ENCODE peak calls at places on chromosomes 4 and X, in seven cellular contexts. Z is colonic mucosa, S is dorsolateral prefrontal cortex, H is astrocyte, V is lower lobe of right lung, Q is GM23338, R is tibial artery. Y is an unnamed sample. For H3K27me3, the result is how much of the 10 kb centered on the place peaks cover.

GRCh38 chr4:177761692-177762091 is 319.5 kb upstream of the AGA start:
- DNase-seq in Z (no peak), S (no peak), H (no peak), V (no peak), Q (no peak), R (no peak), Y (no peak)

GRCh38 chrX:46433892-46434291 is 111.3 kb downstream of the ZNF674 start:
- DNase-seq in Z (no peak), S (no peak), H (peak), V (no peak), Q (no peak), R (no peak), Y (peak)

GRCh38 chr4:188941524-188942109 is 802.4 kb downstream of the TRIML1 start:
- DNase-seq in Z (no peak), S (no peak), H (peak), V (no peak), Q (no peak), R (no peak), Y (peak)

GRCh38 chr4:113781439-113782040 is 20.0 kb upstream of the CAMK2D start:
- DNase-seq in Z (no peak), S (no peak), H (no peak), V (no peak), Q (peak), R (no peak), Y (no peak)

GRCh38 chr4:120844528-120844921 is 78.0 kb downstream of the PRDM5 start:
- DNase-seq in Z (no peak), S (no peak), H (peak), V (no peak), Q (no peak), R (no peak), Y (no peak)

GRCh38 chr4:143196323-143196722 is 11.6 kb downstream of the USP38 start:
- DNase-seq in Z (no peak), S (no peak), H (no peak), V (no peak), Q (no peak), R (no peak), Y (no peak)

GRCh38 chr4:161577604-161578301 is 586.0 kb downstream of the FSTL5 start:
- DNase-seq in Z (no peak), S (no peak), H (peak), V (no peak), Q (no peak), R (no peak), Y (no peak)

GRCh38 chr4:8029689-8030088 is 90.0 kb upstream of the AFAP1 start:
- DNase-seq in Z (no peak), S (no peak), H (no peak), V (no peak), Q (no peak), R (no peak), Y (no peak)

GRCh38 chrX:102155806-102156179 is at the start of gene BEX5:
- DNase-seq in Z (peak), S (peak), H (no peak), V (peak), Q (peak), R (peak), Y (no peak)

GRCh38 chr4:122909683-122910082 is 12.7 kb downstream of the NUDT6 start:
- DNase-seq in Z (no peak), S (no peak), H (no peak), V (no peak), Q (no peak), R (no peak), Y (no peak)

GRCh38 chr4:187618701-187619278 is 376.8 kb upstream of the ZFP42 start:
- DNase-seq in Z (no peak), S (no peak), H (peak), V (no peak), Q (no peak), R (no peak), Y (peak)

GRCh38 chr4:156673483-156673882 is 298.1 kb downstream of the PDGFC start:
- DNase-seq in Z (no peak), S (no peak), H (peak), V (no peak), Q (no peak), R (no peak), Y (peak)

GRCh38 chr4:156677136-156677535 is 294.5 kb downstream of the PDGFC start:
- DNase-seq in Z (peak), S (no peak), H (peak), V (no peak), Q (peak), R (no peak), Y (peak)

GRCh38 chr4:156672924-156673323 is 298.7 kb downstream of the PDGFC start:
- DNase-seq in Z (no peak), S (no peak), H (peak), V (no peak), Q (no peak), R (no peak), Y (no peak)

GRCh38 chr4:156676116-156676851 is 295.3 kb downstream of the PDGFC start:
- DNase-seq in Z (no peak), S (no peak), H (peak), V (no peak), Q (no peak), R (no peak), Y (no peak)

DNA sequence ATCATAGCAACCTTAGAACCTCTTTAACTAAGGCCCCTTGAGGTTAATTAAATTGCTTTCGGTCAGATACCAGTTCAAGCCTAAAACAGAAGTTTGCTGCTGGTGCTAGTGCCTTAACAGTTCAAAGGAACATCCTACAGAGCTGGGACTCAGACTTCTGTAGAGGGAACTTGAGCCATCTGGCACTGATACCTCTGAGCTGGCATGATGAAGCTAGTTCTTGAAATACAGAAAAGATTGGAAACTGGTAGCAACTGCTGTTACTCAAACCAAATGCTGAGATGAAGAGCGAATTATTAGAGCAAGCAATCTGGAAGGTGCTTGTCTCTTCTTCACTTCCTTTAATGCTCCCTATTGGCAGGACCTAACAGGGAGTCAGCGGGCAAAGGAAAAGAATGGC is 299.1 kb downstream of the PDGFC start:
- DNase-seq in Z (no peak), S (peak), H (peak), V (no peak), Q (no peak), R (no peak), Y (no peak)
- H3K27ac ChIP-seq in Z (no peak), S (no peak), H (peak), V (no peak), Q (no peak), R (no peak), Y (no peak)

GRCh38 chr4:54093609-54094240 is 6.2 kb upstream of the GSX2 start:
- DNase-seq in Z (no peak), S (no peak), H (no peak), V (no peak), Q (peak), R (no peak), Y (no peak)
- H3K27me3 ChIP-seq in Z (half or more), S (half or more), H (half or more), V (half or more), Q (half or more), R (under half), Y (under half)

DNA sequence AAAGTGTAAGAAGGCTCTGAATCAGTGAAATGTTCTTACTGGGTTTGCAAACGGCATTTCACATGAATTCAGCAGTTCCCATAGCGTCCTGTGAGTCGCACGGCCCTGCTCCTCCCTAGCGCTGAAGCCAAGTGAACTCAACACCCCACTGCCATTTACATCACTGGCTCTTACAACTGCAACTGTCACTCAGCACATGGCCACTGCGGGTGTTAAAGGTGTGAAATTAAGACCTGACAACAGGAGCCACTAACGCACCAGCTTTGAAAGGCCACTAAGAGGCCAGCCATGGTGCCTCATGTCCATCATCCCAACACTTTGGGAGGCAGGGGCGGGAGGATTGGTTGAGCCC is 31.7 kb downstream of the RNF212 start:
- DNase-seq in Z (no peak), S (no peak), H (no peak), V (no peak), Q (no peak), R (no peak), Y (no peak)
- H3K27ac ChIP-seq in Z (no peak), S (no peak), H (no peak), V (no peak), Q (no peak), R (no peak), Y (no peak)

DNA sequence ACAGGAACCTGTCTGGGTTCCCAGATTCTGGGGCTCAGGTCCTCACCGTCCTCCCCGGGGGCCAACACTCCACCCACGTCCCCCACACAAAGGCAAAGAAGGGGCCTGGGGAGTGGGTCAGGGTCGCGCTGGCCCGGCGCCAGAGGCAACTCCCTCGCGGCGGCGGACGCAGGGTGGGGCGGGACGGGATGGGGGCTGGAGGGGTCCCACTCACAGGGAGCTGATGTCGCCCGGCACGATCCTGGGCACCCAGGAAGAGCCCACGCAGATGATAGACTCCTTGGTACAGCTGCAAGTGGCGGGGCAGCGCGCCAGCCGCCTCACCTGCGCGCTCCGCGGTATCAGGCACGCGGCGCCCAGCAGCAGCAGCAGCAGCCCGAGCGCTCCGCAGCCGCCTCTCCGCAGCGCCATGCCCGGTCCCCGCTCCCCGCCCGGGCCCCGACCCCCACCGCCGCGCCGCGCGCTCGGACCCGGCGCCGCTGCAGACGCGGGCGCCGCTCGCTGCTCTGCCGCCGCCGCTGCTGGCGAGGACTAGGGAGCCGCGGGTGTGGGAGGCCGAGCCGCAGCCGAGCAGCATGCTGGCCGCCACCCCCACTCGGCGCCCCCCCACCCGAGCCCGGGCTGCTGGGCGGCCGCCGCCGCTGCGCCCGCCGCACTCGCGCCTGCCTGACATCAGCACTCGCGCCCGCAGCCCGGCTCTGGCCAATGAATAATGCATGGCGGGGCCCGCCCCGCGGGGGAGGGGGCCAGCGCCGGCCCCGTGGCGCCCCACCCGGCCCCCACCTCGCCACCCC is at the start of gene LGI2:
- DNase-seq in Z (peak), S (peak), H (peak), V (peak), Q (peak), R (peak), Y (no peak)
- H3K27me3 ChIP-seq in Z (under half), S (under half), H (half or more), V (under half), Q (under half), R (under half), Y (half or more)

GRCh38 chr4:80990851-80991250 is 39.7 kb upstream of the BMP3 start:
- DNase-seq in Z (no peak), S (no peak), H (no peak), V (no peak), Q (peak), R (no peak), Y (no peak)
- H3K27ac ChIP-seq in Z (no peak), S (no peak), H (no peak), V (no peak), Q (no peak), R (no peak), Y (no peak)

GRCh38 chr4:139622856-139623255 is 42.8 kb upstream of the MGST2 start:
- DNase-seq in Z (no peak), S (no peak), H (no peak), V (no peak), Q (no peak), R (no peak), Y (no peak)
- H3K27me3 ChIP-seq in Z (under half), S (under half), H (under half), V (under half), Q (half or more), R (under half), Y (under half)

GRCh38 chrX:10577863-10578262 is 42.5 kb downstream of the MID1 start:
- DNase-seq in Z (no peak), S (no peak), H (no peak), V (no peak), Q (no peak), R (no peak), Y (no peak)

GRCh38 chrX:10576777-10577444 is 43.5 kb downstream of the MID1 start:
- DNase-seq in Z (no peak), S (no peak), H (no peak), V (no peak), Q (no peak), R (no peak), Y (no peak)

GRCh38 chrX:10579018-10579752 is 41.2 kb downstream of the MID1 start:
- DNase-seq in Z (no peak), S (no peak), H (peak), V (no peak), Q (no peak), R (no peak), Y (peak)

GRCh38 chrX:10582215-10582733 is 38.1 kb downstream of the MID1 start:
- DNase-seq in Z (no peak), S (no peak), H (peak), V (no peak), Q (no peak), R (no peak), Y (peak)

GRCh38 chrX:10579753-10580060 is 40.7 kb downstream of the MID1 start:
- DNase-seq in Z (no peak), S (no peak), H (peak), V (no peak), Q (no peak), R (no peak), Y (peak)
- H3K27ac ChIP-seq in Z (no peak), S (no peak), H (peak), V (no peak), Q (peak), R (no peak), Y (peak)

GRCh38 chr4:168716411-168717129 is 219.7 kb downstream of the PALLD start:
- DNase-seq in Z (no peak), S (no peak), H (no peak), V (no peak), Q (no peak), R (peak), Y (no peak)
- H3K27me3 ChIP-seq in Z (under half), S (under half), H (under half), V (under half), Q (under half), R (under half), Y (under half)

Y was measured in brain microvascular endothelial cell.